ENCODE peak calls at places on chromosomes 6 and 20, in eight cellular contexts. L, I, V, E, F, C, Z and H are unnamed samples.

GRCh38 chr6:138517635-138518034 is 18.3 kb upstream of the NHSL1 start:
- DNase-seq in V (peak; percentile 78), Z (peak; percentile 78), C (peak; percentile 45), E (no peak), F (peak; percentile 51), L (no peak), I (no peak), H (no peak)

GRCh38 chr6:143510991-143511891 is at the start of gene FUCA2:
- DNase-seq in Z (peak; percentile 71), C (peak; percentile 59), V (peak; percentile 87), I (peak; percentile 97), F (peak; percentile 64), L (peak; percentile 80), E (peak; percentile 46), H (peak; percentile 34)

GRCh38 chr6:41471064-41471895 is 74.9 kb upstream of the FOXP4 start:
- DNase-seq in F (no peak), E (no peak), C (no peak), Z (no peak), L (no peak), V (no peak), I (peak; percentile 69), H (no peak)

GRCh38 chr6:144555078-144555477 is 269.9 kb downstream of the UTRN start:
- DNase-seq in V (no peak), Z (no peak), E (no peak), C (no peak), F (no peak), I (no peak), L (no peak), H (no peak)

GRCh38 chr6:7545509-7546369 is 4.3 kb downstream of the DSP start:
- DNase-seq in V (no peak), E (no peak), C (no peak), I (no peak), Z (no peak), L (no peak), F (no peak), H (no peak)

GRCh38 chr6:163620670-163621330 is 206.3 kb downstream of the QKI start:
- DNase-seq in L (no peak), Z (no peak), E (no peak), V (no peak), C (no peak), I (no peak), F (no peak), H (no peak)

GRCh38 chr6:41469951-41470340 is 76.2 kb upstream of the FOXP4 start:
- DNase-seq in L (no peak), E (no peak), Z (no peak), F (no peak), C (no peak), V (no peak), I (no peak), H (no peak)

GRCh38 chr20:47453167-47453782 is 48.4 kb upstream of the NCOA3 start:
- DNase-seq in I (no peak), V (peak; percentile 85), C (no peak), Z (no peak), L (no peak), F (peak; percentile 47), E (no peak), H (no peak)

GRCh38 chr6:3457710-3458605 is 1.1 kb upstream of the SLC22A23 start:
- DNase-seq in V (peak; percentile 37), Z (no peak), E (peak; percentile 73), L (peak; percentile 63), I (no peak), C (no peak), F (no peak), H (no peak)

GRCh38 chr6:51045548-51045947 is 226.9 kb downstream of the TFAP2B start:
- DNase-seq in V (no peak), C (no peak), F (no peak), I (no peak), E (peak; percentile 90), L (no peak), Z (no peak), H (no peak)

GRCh38 chr6:52712136-52712535 is 41.2 kb downstream of the TMEM14A start:
- DNase-seq in C (no peak), E (no peak), F (no peak), Z (no peak), I (no peak), L (no peak), V (no peak), H (no peak)

GRCh38 chr20:48238326-48238725 is 453.0 kb upstream of the SULF2 start:
- DNase-seq in L (no peak), F (no peak), V (no peak), I (peak; percentile 45), E (no peak), C (no peak), Z (no peak), H (no peak)

GRCh38 chr6:12420626-12421025 is 130.5 kb downstream of the EDN1 start:
- DNase-seq in C (no peak), E (no peak), V (no peak), F (no peak), L (no peak), I (no peak), Z (no peak), H (no peak)

GRCh38 chr6:30463651-30464618 is 25.4 kb upstream of the HLA-E start:
- DNase-seq in F (peak; percentile 47), L (no peak), Z (peak; percentile 69), V (peak; percentile 23), E (no peak), I (peak; percentile 79), C (peak; percentile 45), H (no peak)

GRCh38 chr20:4813839-4814695 is 92.4 kb downstream of the PRND start:
- DNase-seq in C (no peak), F (peak; percentile 79), E (no peak), L (no peak), V (no peak), Z (peak; percentile 85), I (no peak), H (no peak)

GRCh38 chr20:58583141-58583540 is 67.9 kb upstream of the APCDD1L start:
- DNase-seq in E (no peak), F (no peak), L (no peak), Z (no peak), C (no peak), I (peak; percentile 39), V (no peak), H (no peak)

GRCh38 chr20:9298906-9299305 is 215.5 kb upstream of the LAMP5 start:
- DNase-seq in C (no peak), L (no peak), I (no peak), E (no peak), F (no peak), V (no peak), Z (no peak), H (no peak)

GRCh38 chr6:88422831-88423230 is 256.7 kb upstream of the CNR1 start:
- DNase-seq in Z (no peak), C (no peak), V (no peak), L (no peak), F (no peak), I (no peak), E (no peak), H (no peak)